ENCODE peak calls at places on chromosomes 6 and 20, in ten cellular contexts. D is pons, I is Caki2, M is HT1080, E is AG09309, Q is NCI-H510A treated with DMSO at 0.1 percent for 48 hours, J is tibial artery, K is NCI-H2081 treated with DMSO at 0.1 percent for 48 hours, A is GM20000, R is PC-3. C is an unnamed sample.

GRCh38 chr20:46552460-46553420 is 2.3 kb upstream of the OCSTAMP start:
- DNase-seq in D (no peak), I (no peak), M (peak), E (no peak), Q (no peak), J (no peak), K (no peak), A (peak), R (no peak), C (no peak)

GRCh38 chr20:51121901-51122412 is 99.0 kb upstream of the KCNG1 start:
- DNase-seq in D (no peak), I (no peak), M (no peak), E (no peak), Q (no peak), J (no peak), K (no peak), A (no peak), R (peak), C (no peak)

GRCh38 chr6:167928111-167928510 is 69.4 kb upstream of the KIF25 start:
- DNase-seq in D (no peak), I (no peak), M (no peak), E (no peak), Q (no peak), J (no peak), K (no peak), A (no peak), R (no peak), C (no peak)

GRCh38 chr6:159234102-159234553 is 64.9 kb downstream of the FNDC1 start:
- DNase-seq in D (no peak), I (no peak), M (no peak), E (no peak), Q (no peak), J (no peak), K (no peak), A (no peak), R (no peak), C (no peak)

GRCh38 chr20:37622728-37623127 is 71.1 kb upstream of the CTNNBL1 start:
- DNase-seq in D (no peak), I (no peak), M (no peak), E (no peak), Q (no peak), J (no peak), K (no peak), A (no peak), R (no peak), C (no peak)

GRCh38 chr20:53279735-53280134 is 307.6 kb downstream of the TSHZ2 start:
- DNase-seq in D (no peak), I (no peak), M (no peak), E (no peak), Q (no peak), J (no peak), K (no peak), A (no peak), R (no peak), C (no peak)

GRCh38 chr20:62728028-62728780 is 19.6 kb downstream of the NTSR1 start:
- DNase-seq in D (no peak), I (no peak), M (no peak), E (no peak), Q (no peak), J (peak), K (no peak), A (no peak), R (no peak), C (no peak)

GRCh38 chr6:116580198-116580597 is 8.9 kb downstream of the RWDD1 start:
- DNase-seq in D (no peak), I (no peak), M (no peak), E (peak), Q (no peak), J (no peak), K (no peak), A (no peak), R (no peak), C (no peak)

GRCh38 chr20:47150403-47151152 is 205.9 kb downstream of the ZMYND8 start:
- DNase-seq in D (peak), I (peak), M (peak), E (no peak), Q (peak), J (peak), K (no peak), A (peak), R (peak), C (peak)

GRCh38 chr20:33664762-33665144 is 2.0 kb upstream of the ACTL10 start:
- DNase-seq in D (no peak), I (no peak), M (no peak), E (no peak), Q (no peak), J (no peak), K (no peak), A (no peak), R (no peak), C (no peak)